ENCODE peak calls at places on chromosomes 12 and 14, in five cellular contexts. One of them, this sample, is unnamed. For H3K4me1, the result is how much of the 10 kb centered on the place peaks cover.

GRCh38 chr14:38257500-38257899 is 1.6 kb upstream of the CLEC14A start:
- DNase-seq in PC-9: peak
- DNase-seq in fibroblast of lung: no peak
- DNase-seq in neuronal stem cell: no peak
- DNase-seq in K562: no peak
- DNase-seq in this sample: no peak

GRCh38 chr12:52293926-52294325 is 2.6 kb upstream of the KRT81 start:
- DNase-seq in neuronal stem cell: no peak
- DNase-seq in fibroblast of lung: no peak
- DNase-seq in PC-9: no peak
- DNase-seq in K562: no peak
- DNase-seq in this sample: no peak

GRCh38 chr12:62802981-62803380 is 132.0 kb downstream of the PPM1H start:
- DNase-seq in PC-9: no peak
- DNase-seq in K562: no peak
- DNase-seq in fibroblast of lung: peak
- DNase-seq in neuronal stem cell: no peak
- DNase-seq in this sample: no peak

GRCh38 chr12:76666272-76666845 is 97.6 kb upstream of the ZDHHC17 start:
- DNase-seq in K562: no peak
- DNase-seq in neuronal stem cell: no peak
- DNase-seq in PC-9: no peak
- DNase-seq in fibroblast of lung: no peak
- DNase-seq in this sample: no peak

GRCh38 chr12:68446896-68447806 is 115.0 kb upstream of the MDM1 start:
- DNase-seq in K562: no peak
- DNase-seq in neuronal stem cell: peak
- DNase-seq in PC-9: no peak
- DNase-seq in fibroblast of lung: no peak
- DNase-seq in this sample: peak

GRCh38 chr14:62143235-62143634 is 381.0 kb downstream of the SNAPC1 start:
- DNase-seq in neuronal stem cell: no peak
- DNase-seq in K562: no peak
- DNase-seq in PC-9: no peak
- DNase-seq in fibroblast of lung: peak
- DNase-seq in this sample: no peak

GRCh38 chr12:110010853-110011835 is 11.9 kb downstream of the ANKRD13A start:
- DNase-seq in K562: no peak
- DNase-seq in PC-9: no peak
- DNase-seq in fibroblast of lung: no peak
- DNase-seq in neuronal stem cell: no peak
- DNase-seq in this sample: no peak

GRCh38 chr12:32535260-32535999 is 136.1 kb downstream of the FGD4 start:
- DNase-seq in fibroblast of lung: peak
- DNase-seq in PC-9: no peak
- DNase-seq in K562: peak
- DNase-seq in neuronal stem cell: no peak
- DNase-seq in this sample: peak

DNA sequence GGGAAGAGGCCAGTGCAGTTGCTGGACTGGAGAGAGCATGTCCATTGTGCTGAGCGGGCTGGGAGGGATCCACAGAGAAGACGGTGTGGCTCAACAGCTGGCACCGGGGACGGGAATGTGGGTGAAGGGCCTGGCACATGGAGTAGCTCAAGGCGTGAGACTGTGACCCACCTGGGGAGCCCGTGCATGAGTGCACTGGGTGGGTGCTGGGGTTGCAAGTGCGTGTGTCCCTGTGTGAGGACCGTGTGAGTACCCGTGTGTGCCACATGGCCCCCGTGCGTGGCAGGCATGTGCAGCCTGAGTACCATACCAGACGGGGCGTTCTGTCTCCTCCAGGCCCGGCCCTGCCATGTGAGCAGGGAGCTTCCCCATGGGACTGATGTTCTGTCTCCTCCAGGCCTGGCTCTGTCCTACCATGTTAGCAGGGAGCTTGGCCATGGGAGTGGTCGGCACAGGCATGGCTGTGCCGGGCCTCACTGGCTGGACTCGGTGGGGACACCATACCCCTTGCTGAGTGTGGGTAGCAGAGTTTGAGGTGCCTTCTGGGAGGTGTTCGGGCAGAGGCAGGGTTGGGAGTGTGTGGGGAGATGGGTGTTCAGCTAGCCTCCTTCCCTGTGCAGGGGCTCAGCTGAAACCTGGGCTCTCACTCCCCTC is 234.4 kb downstream of the TMEM121 start:
- DNase-seq in fibroblast of lung: no peak
- DNase-seq in PC-9: no peak
- DNase-seq in K562: no peak
- DNase-seq in neuronal stem cell: no peak
- DNase-seq in this sample: no peak
- H3K4me1 ChIP-seq in fibroblast of lung: under half
- H3K4me1 ChIP-seq in PC-9: under half
- H3K4me1 ChIP-seq in K562: under half
- H3K4me1 ChIP-seq in neuronal stem cell: under half
- H3K4me1 ChIP-seq in this sample: under half

GRCh38 chr12:130162771-130163460 is 652 bp downstream of the FZD10 start:
- DNase-seq in fibroblast of lung: no peak
- DNase-seq in neuronal stem cell: no peak
- DNase-seq in K562: no peak
- DNase-seq in PC-9: no peak
- DNase-seq in this sample: peak
- H2AFZ ChIP-seq in fibroblast of lung: no peak
- H2AFZ ChIP-seq in neuronal stem cell: peak
- H2AFZ ChIP-seq in K562: no peak
- H2AFZ ChIP-seq in PC-9: no peak
- H2AFZ ChIP-seq in this sample: no peak

GRCh38 chr14:36212987-36213386 is 36.5 kb upstream of the PTCSC3 start:
- DNase-seq in K562: no peak
- DNase-seq in fibroblast of lung: no peak
- DNase-seq in PC-9: no peak
- DNase-seq in neuronal stem cell: no peak
- DNase-seq in this sample: no peak
- H3K4me1 ChIP-seq in K562: under half
- H3K4me1 ChIP-seq in fibroblast of lung: under half
- H3K4me1 ChIP-seq in PC-9: under half
- H3K4me1 ChIP-seq in neuronal stem cell: under half
- H3K4me1 ChIP-seq in this sample: under half

GRCh38 chr14:59754256-59754655 is 116.3 kb downstream of the RTN1 start:
- DNase-seq in K562: no peak
- DNase-seq in neuronal stem cell: no peak
- DNase-seq in fibroblast of lung: no peak
- DNase-seq in PC-9: no peak
- DNase-seq in this sample: no peak

GRCh38 chr14:59755388-59755787 is 115.2 kb downstream of the RTN1 start:
- DNase-seq in PC-9: no peak
- DNase-seq in neuronal stem cell: no peak
- DNase-seq in fibroblast of lung: no peak
- DNase-seq in K562: no peak
- DNase-seq in this sample: no peak

DNA sequence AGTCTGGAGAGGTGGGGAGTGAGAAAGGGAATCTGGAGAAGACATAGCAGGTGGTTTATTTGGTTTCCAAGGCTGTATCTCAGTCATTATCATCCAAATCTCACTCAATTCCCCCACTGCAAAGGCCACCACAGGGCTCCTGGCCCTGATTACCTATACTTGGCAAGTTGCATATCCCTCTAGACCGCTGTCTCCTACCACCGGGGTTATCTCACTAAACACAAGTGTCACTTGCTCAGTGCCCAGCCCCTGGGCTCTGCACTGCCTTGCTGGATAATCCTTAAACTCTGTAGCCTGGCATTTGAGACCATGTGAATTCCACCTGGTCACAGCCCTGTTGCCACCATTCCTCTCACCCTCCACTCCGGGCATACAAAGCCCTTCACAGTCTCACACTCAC is 119.0 kb downstream of the RTN1 start:
- DNase-seq in K562: no peak
- DNase-seq in PC-9: no peak
- DNase-seq in neuronal stem cell: no peak
- DNase-seq in fibroblast of lung: no peak
- DNase-seq in this sample: no peak
- H2AFZ ChIP-seq in K562: no peak
- H2AFZ ChIP-seq in PC-9: no peak
- H2AFZ ChIP-seq in neuronal stem cell: no peak
- H2AFZ ChIP-seq in fibroblast of lung: no peak
- H2AFZ ChIP-seq in this sample: no peak

GRCh38 chr14:89617142-89617460 is 200.1 kb upstream of the FOXN3 start:
- DNase-seq in PC-9: no peak
- DNase-seq in K562: no peak
- DNase-seq in neuronal stem cell: no peak
- DNase-seq in fibroblast of lung: no peak
- DNase-seq in this sample: no peak

GRCh38 chr14:89618309-89618708 is 201.3 kb upstream of the FOXN3 start:
- DNase-seq in neuronal stem cell: no peak
- DNase-seq in K562: no peak
- DNase-seq in fibroblast of lung: peak
- DNase-seq in PC-9: no peak
- DNase-seq in this sample: no peak

GRCh38 chr14:89618821-89619551 is 202.0 kb upstream of the FOXN3 start:
- DNase-seq in fibroblast of lung: peak
- DNase-seq in PC-9: no peak
- DNase-seq in K562: peak
- DNase-seq in neuronal stem cell: peak
- DNase-seq in this sample: peak

GRCh38 chr14:89616425-89617141 is 199.6 kb upstream of the FOXN3 start:
- DNase-seq in K562: no peak
- DNase-seq in fibroblast of lung: peak
- DNase-seq in PC-9: no peak
- DNase-seq in neuronal stem cell: no peak
- DNase-seq in this sample: no peak

GRCh38 chr14:89617471-89618291 is 200.6 kb upstream of the FOXN3 start:
- DNase-seq in neuronal stem cell: peak
- DNase-seq in K562: no peak
- DNase-seq in PC-9: no peak
- DNase-seq in fibroblast of lung: peak
- DNase-seq in this sample: no peak
- H3K4me1 ChIP-seq in neuronal stem cell: under half
- H3K4me1 ChIP-seq in K562: under half
- H3K4me1 ChIP-seq in PC-9: under half
- H3K4me1 ChIP-seq in fibroblast of lung: under half
- H3K4me1 ChIP-seq in this sample: under half